ENCODE peak calls at places on chromosomes 11 and 22, in ten cellular contexts. One of them, this sample, is unnamed.

GRCh38 chr11:44536779-44537516 is 28.5 kb upstream of the CD82 start:
- DNase-seq in H1: no peak
- DNase-seq in tibial nerve: no peak
- DNase-seq in stomach: no peak
- DNase-seq in prostate gland: no peak
- DNase-seq in Peyer's patch: no peak
- DNase-seq in right lobe of liver: no peak
- DNase-seq in heart left ventricle: no peak
- DNase-seq in testis: peak; percentile 35
- DNase-seq in IMR-90: no peak
- DNase-seq in this sample: no peak

GRCh38 chr22:49490692-49491091 is 337.0 kb downstream of the BRD1 start:
- DNase-seq in H1: no peak
- DNase-seq in tibial nerve: no peak
- DNase-seq in stomach: no peak
- DNase-seq in prostate gland: no peak
- DNase-seq in Peyer's patch: no peak
- DNase-seq in right lobe of liver: no peak
- DNase-seq in heart left ventricle: no peak
- DNase-seq in testis: no peak
- DNase-seq in IMR-90: no peak
- DNase-seq in this sample: no peak

GRCh38 chr11:108766596-108767173 is 101.8 kb downstream of the DDX10 start:
- DNase-seq in H1: no peak
- DNase-seq in tibial nerve: no peak
- DNase-seq in stomach: no peak
- DNase-seq in prostate gland: no peak
- DNase-seq in Peyer's patch: no peak
- DNase-seq in right lobe of liver: no peak
- DNase-seq in heart left ventricle: no peak
- DNase-seq in testis: no peak
- DNase-seq in IMR-90: no peak
- DNase-seq in this sample: no peak

GRCh38 chr11:108223449-108224149 is 732 bp downstream of the ATM start:
- DNase-seq in H1: no peak
- DNase-seq in tibial nerve: no peak
- DNase-seq in stomach: no peak
- DNase-seq in prostate gland: no peak
- DNase-seq in Peyer's patch: no peak
- DNase-seq in right lobe of liver: no peak
- DNase-seq in heart left ventricle: no peak
- DNase-seq in testis: peak; percentile 31
- DNase-seq in IMR-90: peak; percentile 22
- DNase-seq in this sample: no peak

GRCh38 chr11:66118847-66119246 is 48.8 kb downstream of the PACS1 start:
- DNase-seq in H1: no peak
- DNase-seq in tibial nerve: no peak
- DNase-seq in stomach: no peak
- DNase-seq in prostate gland: no peak
- DNase-seq in Peyer's patch: no peak
- DNase-seq in right lobe of liver: no peak
- DNase-seq in heart left ventricle: no peak
- DNase-seq in testis: no peak
- DNase-seq in IMR-90: no peak
- DNase-seq in this sample: no peak

GRCh38 chr22:37147186-37147990 is 2.3 kb downstream of the IL2RB start:
- DNase-seq in H1: no peak
- DNase-seq in tibial nerve: no peak
- DNase-seq in stomach: no peak
- DNase-seq in prostate gland: no peak
- DNase-seq in Peyer's patch: no peak
- DNase-seq in right lobe of liver: no peak
- DNase-seq in heart left ventricle: no peak
- DNase-seq in testis: no peak
- DNase-seq in IMR-90: no peak
- DNase-seq in this sample: no peak

GRCh38 chr11:132028380-132029240 is 658.2 kb downstream of the NTM start:
- DNase-seq in H1: no peak
- DNase-seq in tibial nerve: no peak
- DNase-seq in stomach: peak; percentile 28
- DNase-seq in prostate gland: no peak
- DNase-seq in Peyer's patch: no peak
- DNase-seq in right lobe of liver: no peak
- DNase-seq in heart left ventricle: no peak
- DNase-seq in testis: no peak
- DNase-seq in IMR-90: peak; percentile 73
- DNase-seq in this sample: peak; percentile 80

GRCh38 chr11:40387240-40387980 is 1072.0 kb downstream of the LRRC4C start:
- DNase-seq in H1: no peak
- DNase-seq in tibial nerve: no peak
- DNase-seq in stomach: no peak
- DNase-seq in prostate gland: no peak
- DNase-seq in Peyer's patch: no peak
- DNase-seq in right lobe of liver: no peak
- DNase-seq in heart left ventricle: no peak
- DNase-seq in testis: no peak
- DNase-seq in IMR-90: no peak
- DNase-seq in this sample: no peak

GRCh38 chr11:45754746-45755145 is 50.2 kb upstream of the SLC35C1 start:
- DNase-seq in H1: no peak
- DNase-seq in tibial nerve: no peak
- DNase-seq in stomach: no peak
- DNase-seq in prostate gland: no peak
- DNase-seq in Peyer's patch: no peak
- DNase-seq in right lobe of liver: no peak
- DNase-seq in heart left ventricle: no peak
- DNase-seq in testis: no peak
- DNase-seq in IMR-90: no peak
- DNase-seq in this sample: no peak

GRCh38 chr11:58061813-58062212 is 31.1 kb downstream of the OR6Q1 start:
- DNase-seq in H1: no peak
- DNase-seq in tibial nerve: no peak
- DNase-seq in stomach: no peak
- DNase-seq in prostate gland: no peak
- DNase-seq in Peyer's patch: no peak
- DNase-seq in right lobe of liver: no peak
- DNase-seq in heart left ventricle: no peak
- DNase-seq in testis: no peak
- DNase-seq in IMR-90: peak; percentile 95
- DNase-seq in this sample: no peak

GRCh38 chr11:67541198-67541597 is 18.0 kb upstream of the CABP2 start:
- DNase-seq in H1: no peak
- DNase-seq in tibial nerve: no peak
- DNase-seq in stomach: no peak
- DNase-seq in prostate gland: no peak
- DNase-seq in Peyer's patch: no peak
- DNase-seq in right lobe of liver: no peak
- DNase-seq in heart left ventricle: no peak
- DNase-seq in testis: no peak
- DNase-seq in IMR-90: no peak
- DNase-seq in this sample: no peak

DNA sequence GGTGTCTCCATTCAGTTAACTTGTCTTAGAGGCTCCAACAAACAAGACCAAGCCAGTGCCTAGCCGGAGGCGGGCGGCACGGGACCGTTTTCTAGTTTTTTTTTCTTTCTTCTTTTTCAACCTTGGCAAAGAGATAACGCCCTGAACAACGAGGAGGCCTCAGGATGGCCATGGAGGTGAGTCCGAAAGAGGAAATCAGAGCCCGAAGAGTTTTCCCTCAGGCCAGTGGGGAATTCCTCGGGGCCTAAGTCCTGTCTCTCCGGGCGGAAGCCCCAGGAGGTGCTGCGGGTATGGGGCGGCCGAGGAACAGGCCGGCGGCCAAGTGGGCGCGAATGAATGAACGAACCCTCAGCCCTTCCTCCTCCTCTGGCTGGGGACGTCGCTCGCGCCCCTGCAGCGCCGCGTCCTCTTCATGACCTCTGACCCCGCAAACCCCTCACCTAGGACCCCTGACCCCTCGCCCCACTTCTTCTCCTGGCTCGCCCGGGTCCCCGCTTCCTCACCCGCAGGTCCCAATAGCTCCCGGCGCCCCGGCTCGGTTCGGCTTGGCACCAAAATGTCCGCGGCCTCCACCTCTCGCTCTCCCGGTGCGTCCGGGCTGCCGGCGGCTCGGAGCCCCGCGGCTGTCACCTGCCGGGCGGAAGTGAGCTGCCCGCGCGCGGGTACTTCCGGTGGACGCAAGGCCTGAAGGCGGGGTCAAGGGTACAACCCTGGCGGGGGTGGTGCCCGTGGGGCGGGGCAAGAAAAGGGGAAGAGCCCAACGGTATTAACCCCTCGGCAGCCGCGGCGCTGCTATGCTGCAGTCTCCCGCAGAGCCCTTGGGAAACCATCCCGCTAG is at the start of gene AP1B1:
- DNase-seq in H1: peak; percentile 82
- DNase-seq in tibial nerve: peak; percentile 84
- DNase-seq in stomach: peak; percentile 98
- DNase-seq in prostate gland: peak; percentile 90
- DNase-seq in Peyer's patch: peak; percentile 94
- DNase-seq in right lobe of liver: peak; percentile 97
- DNase-seq in heart left ventricle: peak; percentile 95
- DNase-seq in testis: peak; percentile 96
- DNase-seq in IMR-90: peak; percentile 84
- DNase-seq in this sample: peak; percentile 92
- TF ChIP-seq POLR2A in H1: no peak
- TF ChIP-seq POLR2A in tibial nerve: peak; percentile 34
- TF ChIP-seq POLR2A in stomach: no peak
- TF ChIP-seq POLR2A in prostate gland: peak; percentile 62
- TF ChIP-seq POLR2A in Peyer's patch: peak; percentile 84
- TF ChIP-seq POLR2A in right lobe of liver: peak; percentile 73
- TF ChIP-seq POLR2A in heart left ventricle: no peak
- TF ChIP-seq POLR2A in testis: no peak
- TF ChIP-seq POLR2A in IMR-90: no peak
- TF ChIP-seq POLR2A in this sample: peak; percentile 68

GRCh38 chr11:124873980-124874379 is 8.7 kb downstream of the ROBO3 start:
- DNase-seq in H1: no peak
- DNase-seq in tibial nerve: no peak
- DNase-seq in stomach: no peak
- DNase-seq in prostate gland: no peak
- DNase-seq in Peyer's patch: no peak
- DNase-seq in right lobe of liver: no peak
- DNase-seq in heart left ventricle: no peak
- DNase-seq in testis: no peak
- DNase-seq in IMR-90: no peak
- DNase-seq in this sample: no peak

GRCh38 chr11:124874571-124875255 is 9.5 kb downstream of the ROBO3 start:
- DNase-seq in H1: no peak
- DNase-seq in tibial nerve: no peak
- DNase-seq in stomach: no peak
- DNase-seq in prostate gland: no peak
- DNase-seq in Peyer's patch: no peak
- DNase-seq in right lobe of liver: no peak
- DNase-seq in heart left ventricle: no peak
- DNase-seq in testis: no peak
- DNase-seq in IMR-90: no peak
- DNase-seq in this sample: no peak

GRCh38 chr11:124870430-124870829 is 5.2 kb downstream of the ROBO3 start:
- DNase-seq in H1: no peak
- DNase-seq in tibial nerve: no peak
- DNase-seq in stomach: no peak
- DNase-seq in prostate gland: no peak
- DNase-seq in Peyer's patch: no peak
- DNase-seq in right lobe of liver: no peak
- DNase-seq in heart left ventricle: no peak
- DNase-seq in testis: no peak
- DNase-seq in IMR-90: no peak
- DNase-seq in this sample: no peak

GRCh38 chr11:124872280-124872679 is 7.0 kb downstream of the ROBO3 start:
- DNase-seq in H1: no peak
- DNase-seq in tibial nerve: no peak
- DNase-seq in stomach: no peak
- DNase-seq in prostate gland: no peak
- DNase-seq in Peyer's patch: no peak
- DNase-seq in right lobe of liver: no peak
- DNase-seq in heart left ventricle: no peak
- DNase-seq in testis: no peak
- DNase-seq in IMR-90: no peak
- DNase-seq in this sample: no peak

GRCh38 chr11:124872741-124873140 is 7.5 kb downstream of the ROBO3 start:
- DNase-seq in H1: no peak
- DNase-seq in tibial nerve: no peak
- DNase-seq in stomach: no peak
- DNase-seq in prostate gland: no peak
- DNase-seq in Peyer's patch: no peak
- DNase-seq in right lobe of liver: no peak
- DNase-seq in heart left ventricle: no peak
- DNase-seq in testis: no peak
- DNase-seq in IMR-90: no peak
- DNase-seq in this sample: no peak
- H3K27me3 ChIP-seq in H1: peaks cover 83% of the 10 kb centered on the region
- H3K27me3 ChIP-seq in tibial nerve: peaks cover 65% of the 10 kb centered on the region
- H3K27me3 ChIP-seq in stomach: peaks cover 88% of the 10 kb centered on the region
- H3K27me3 ChIP-seq in prostate gland: peaks cover 21% of the 10 kb centered on the region
- H3K27me3 ChIP-seq in Peyer's patch: no peaks in the 10 kb centered on the region
- H3K27me3 ChIP-seq in right lobe of liver: peaks cover 8% of the 10 kb centered on the region
- H3K27me3 ChIP-seq in heart left ventricle: peaks cover 62% of the 10 kb centered on the region
- H3K27me3 ChIP-seq in testis: no peaks in the 10 kb centered on the region
- H3K27me3 ChIP-seq in IMR-90: peaks cover 56% of the 10 kb centered on the region
- H3K27me3 ChIP-seq in this sample: peaks cover 45% of the 10 kb centered on the region

DNA sequence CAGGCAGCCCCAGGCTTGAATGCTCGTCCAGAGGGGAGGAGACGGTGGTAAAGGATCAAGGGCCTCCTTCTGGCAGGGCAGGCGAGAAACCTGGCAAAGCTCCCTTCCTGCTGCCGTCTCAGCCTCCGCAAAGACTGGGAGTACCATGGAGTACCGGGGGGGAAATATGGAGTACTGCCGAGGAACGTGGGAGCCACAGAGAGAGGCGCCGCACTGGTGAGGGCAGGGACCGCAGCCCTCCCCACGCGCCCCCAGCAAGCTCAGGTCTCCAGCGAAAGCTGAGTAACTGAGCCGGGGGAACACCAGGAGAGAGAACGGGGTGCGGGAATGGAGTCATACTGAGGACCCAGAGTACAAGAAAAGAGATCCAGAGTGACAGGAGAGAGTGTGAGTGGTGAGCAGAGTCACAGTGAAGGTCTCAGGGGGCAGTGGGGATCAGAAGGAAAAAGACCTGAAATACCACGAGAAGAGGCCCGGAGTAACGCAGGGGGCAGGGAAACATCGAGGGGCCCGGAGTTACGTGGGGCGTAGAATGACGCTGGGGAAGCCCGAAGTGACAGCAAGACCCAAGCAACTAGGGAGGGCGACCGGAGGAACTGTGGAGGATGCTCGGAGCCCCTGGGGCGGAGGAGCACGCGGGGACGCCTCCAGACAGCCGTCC is 740 bp downstream of the EML3 start:
- DNase-seq in H1: no peak
- DNase-seq in tibial nerve: no peak
- DNase-seq in stomach: peak; percentile 57
- DNase-seq in prostate gland: no peak
- DNase-seq in Peyer's patch: no peak
- DNase-seq in right lobe of liver: no peak
- DNase-seq in heart left ventricle: peak; percentile 63
- DNase-seq in testis: peak; percentile 69
- DNase-seq in IMR-90: peak; percentile 60
- DNase-seq in this sample: no peak
- TF ChIP-seq POLR2A in H1: no peak
- TF ChIP-seq POLR2A in tibial nerve: no peak
- TF ChIP-seq POLR2A in stomach: no peak
- TF ChIP-seq POLR2A in prostate gland: no peak
- TF ChIP-seq POLR2A in Peyer's patch: no peak
- TF ChIP-seq POLR2A in right lobe of liver: no peak
- TF ChIP-seq POLR2A in heart left ventricle: no peak
- TF ChIP-seq POLR2A in testis: no peak
- TF ChIP-seq POLR2A in IMR-90: no peak
- TF ChIP-seq POLR2A in this sample: no peak

GRCh38 chr11:120104041-120104440 is 33.9 kb downstream of the TRIM29 start:
- DNase-seq in H1: no peak
- DNase-seq in tibial nerve: no peak
- DNase-seq in stomach: no peak
- DNase-seq in prostate gland: no peak
- DNase-seq in Peyer's patch: no peak
- DNase-seq in right lobe of liver: no peak
- DNase-seq in heart left ventricle: no peak
- DNase-seq in testis: no peak
- DNase-seq in IMR-90: no peak
- DNase-seq in this sample: no peak
- H3K27me3 ChIP-seq in H1: peaks cover 13% of the 10 kb centered on the region
- H3K27me3 ChIP-seq in tibial nerve: peaks cover 8% of the 10 kb centered on the region
- H3K27me3 ChIP-seq in stomach: peaks cover 71% of the 10 kb centered on the region
- H3K27me3 ChIP-seq in prostate gland: no peaks in the 10 kb centered on the region
- H3K27me3 ChIP-seq in Peyer's patch: no peaks in the 10 kb centered on the region
- H3K27me3 ChIP-seq in right lobe of liver: no peaks in the 10 kb centered on the region
- H3K27me3 ChIP-seq in heart left ventricle: peaks cover 39% of the 10 kb centered on the region
- H3K27me3 ChIP-seq in testis: no peaks in the 10 kb centered on the region
- H3K27me3 ChIP-seq in IMR-90: peaks cover 56% of the 10 kb centered on the region
- H3K27me3 ChIP-seq in this sample: peaks cover 7% of the 10 kb centered on the region